ENCODE peak calls at places on chromosomes 13 and 19, in nine cellular contexts. B is A673; I is B cell; N is tibial nerve; U is HL-60; O is CD8-positive, alpha-beta T cell; L is Calu3; Y is progenitor cell of endocrine pancreas; G is lower lobe of right lung. J is an unnamed sample.

GRCh38 chr13:49464621-49465325 is 20.7 kb downstream of the SETDB2 start:
- DNase-seq in B (no peak), I (no peak), N (no peak), U (no peak), O (no peak), L (no peak), Y (no peak), G (no peak), J (no peak)

GRCh38 chr19:40150170-40150569 is 41.1 kb upstream of the MAP3K10 start:
- DNase-seq in B (no peak), I (no peak), N (no peak), U (no peak), O (no peak), L (no peak), Y (no peak), G (no peak), J (no peak)

GRCh38 chr19:3479177-3479818 is 1.0 kb downstream of the SMIM24 start:
- DNase-seq in B (peak; percentile 68), I (peak; percentile 65), N (no peak), U (peak; percentile 75), O (peak; percentile 53), L (no peak), Y (no peak), G (no peak), J (no peak)

GRCh38 chr13:26968431-26969335 is 202.9 kb downstream of the USP12 start:
- DNase-seq in B (no peak), I (no peak), N (no peak), U (no peak), O (no peak), L (no peak), Y (peak; percentile 63), G (peak; percentile 52), J (no peak)

GRCh38 chr13:46801831-46802230 is 4.9 kb upstream of the ESD start:
- DNase-seq in B (no peak), I (no peak), N (no peak), U (no peak), O (no peak), L (no peak), Y (no peak), G (no peak), J (no peak)

GRCh38 chr13:113452942-113453901 is at the start of gene ADPRHL1:
- DNase-seq in B (no peak), I (no peak), N (no peak), U (no peak), O (no peak), L (no peak), Y (no peak), G (no peak), J (no peak)

GRCh38 chr19:15285896-15286591 is 46.3 kb downstream of the BRD4 start:
- DNase-seq in B (no peak), I (peak; percentile 88), N (no peak), U (peak; percentile 37), O (no peak), L (no peak), Y (no peak), G (no peak), J (no peak)

GRCh38 chr13:52377898-52378297 is 28.1 kb downstream of the THSD1 start:
- DNase-seq in B (no peak), I (no peak), N (no peak), U (no peak), O (no peak), L (no peak), Y (no peak), G (no peak), J (no peak)

GRCh38 chr13:99425485-99426341 is 75.6 kb upstream of the TM9SF2 start:
- DNase-seq in B (no peak), I (peak; percentile 80), N (no peak), U (peak; percentile 75), O (peak; percentile 56), L (no peak), Y (no peak), G (no peak), J (no peak)

GRCh38 chr19:4057913-4058695 is 8.6 kb downstream of the ZBTB7A start:
- DNase-seq in B (peak; percentile 44), I (no peak), N (peak; percentile 80), U (peak; percentile 64), O (peak; percentile 63), L (peak; percentile 88), Y (no peak), G (peak; percentile 92), J (peak; percentile 79)

GRCh38 chr19:55166530-55167268 is at the start of gene DNAAF3:
- DNase-seq in B (peak; percentile 99), I (no peak), N (peak; percentile 41), U (peak; percentile 95), O (peak; percentile 70), L (peak; percentile 98), Y (peak; percentile 94), G (peak; percentile 94), J (peak; percentile 81)

GRCh38 chr19:49297403-49297802 is 27.6 kb downstream of the SLC6A16 start:
- DNase-seq in B (no peak), I (no peak), N (no peak), U (no peak), O (no peak), L (no peak), Y (no peak), G (no peak), J (no peak)

GRCh38 chr13:103403814-103404213 is 337.6 kb upstream of the SLC10A2 start:
- DNase-seq in B (no peak), I (no peak), N (no peak), U (no peak), O (no peak), L (no peak), Y (no peak), G (no peak), J (no peak)

GRCh38 chr13:44013666-44014291 is 134.1 kb downstream of the LACC1 start:
- DNase-seq in B (peak; percentile 51), I (no peak), N (no peak), U (no peak), O (no peak), L (no peak), Y (no peak), G (no peak), J (no peak)

GRCh38 chr13:110486061-110486780 is 75.3 kb downstream of the RAB20 start:
- DNase-seq in B (no peak), I (no peak), N (no peak), U (no peak), O (no peak), L (no peak), Y (no peak), G (no peak), J (no peak)

GRCh38 chr13:93289047-93289446 is 62.4 kb downstream of the GPC6 start:
- DNase-seq in B (no peak), I (no peak), N (no peak), U (no peak), O (no peak), L (no peak), Y (no peak), G (no peak), J (no peak)

GRCh38 chr19:1568320-1569019 is at the start of gene MEX3D:
- DNase-seq in B (peak; percentile 84), I (peak; percentile 77), N (peak; percentile 59), U (peak; percentile 45), O (peak; percentile 84), L (peak; percentile 76), Y (peak; percentile 73), G (peak; percentile 79), J (peak; percentile 43)

GRCh38 chr13:96958286-96958891 is 35.9 kb downstream of the OXGR1 start:
- DNase-seq in B (peak; percentile 59), I (no peak), N (no peak), U (no peak), O (no peak), L (no peak), Y (no peak), G (no peak), J (no peak)

GRCh38 chr19:17103177-17103576 is 27.6 kb downstream of the MYO9B start:
- DNase-seq in B (peak; percentile 62), I (no peak), N (no peak), U (no peak), O (peak; percentile 20), L (peak; percentile 7), Y (no peak), G (no peak), J (no peak)
- TF ChIP-seq CTCF in B (peak; percentile 61), I (peak; percentile 31), N (no peak), U (peak; percentile 22), O (no peak), L (peak; percentile 39), Y (peak; percentile 46), G (peak; percentile 53), J (no peak)

GRCh38 chr19:32673573-32673972 is 1.4 kb downstream of the ANKRD27 start:
- DNase-seq in B (no peak), I (no peak), N (no peak), U (no peak), O (no peak), L (no peak), Y (no peak), G (no peak), J (no peak)

GRCh38 chr19:32676186-32676894 is 692 bp downstream of the RGS9BP start:
- DNase-seq in B (no peak), I (no peak), N (no peak), U (no peak), O (peak; percentile 25), L (peak; percentile 47), Y (peak; percentile 28), G (no peak), J (no peak)

GRCh38 chr19:32675720-32676185 is at the start of gene RGS9BP:
- DNase-seq in B (peak; percentile 85), I (peak; percentile 50), N (peak; percentile 58), U (peak; percentile 71), O (peak; percentile 60), L (peak; percentile 86), Y (peak; percentile 26), G (peak; percentile 90), J (peak; percentile 47)

GRCh38 chr19:32674153-32674958 is 624 bp downstream of the ANKRD27 start:
- DNase-seq in B (no peak), I (no peak), N (no peak), U (peak; percentile 11), O (no peak), L (no peak), Y (peak; percentile 47), G (no peak), J (no peak)

GRCh38 chr19:32674959-32675719 is at the start of gene ANKRD27:
- DNase-seq in B (peak; percentile 99), I (peak; percentile 97), N (peak; percentile 98), U (peak; percentile 97), O (peak; percentile 98), L (peak; percentile 99), Y (peak; percentile 98), G (peak; percentile 98), J (peak; percentile 93)
- TF ChIP-seq CTCF in B (no peak), I (no peak), N (no peak), U (no peak), O (no peak), L (no peak), Y (no peak), G (no peak), J (no peak)

DNA sequence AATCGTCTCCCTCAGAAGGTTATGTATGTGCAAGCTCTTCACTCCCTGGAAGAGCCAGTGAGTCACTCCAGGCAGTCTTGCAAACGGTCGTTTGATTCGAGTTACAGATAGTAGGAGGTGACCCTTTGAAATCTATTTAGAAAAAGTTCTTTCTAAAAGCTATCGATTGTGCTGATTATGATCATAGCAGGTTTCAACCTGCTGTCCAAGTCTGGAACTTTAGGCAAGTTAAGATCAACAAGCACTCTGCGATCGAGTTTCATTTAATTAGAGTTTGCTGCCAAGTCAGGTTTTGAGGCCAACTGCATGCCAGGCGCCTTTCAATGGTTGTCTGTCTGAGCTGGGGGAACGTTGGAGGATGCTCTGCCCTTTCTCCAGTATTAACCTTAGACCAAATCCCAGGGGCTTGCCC is 287.3 kb downstream of the ATP8A2 start:
- DNase-seq in B (no peak), I (no peak), N (no peak), U (no peak), O (no peak), L (no peak), Y (no peak), G (no peak), J (no peak)
- TF ChIP-seq CTCF in B (no peak), I (no peak), N (no peak), U (no peak), O (no peak), L (no peak), Y (no peak), G (no peak), J (no peak)

GRCh38 chr13:78241278-78241919 is 322.8 kb upstream of the EDNRB start:
- DNase-seq in B (peak; percentile 73), I (no peak), N (no peak), U (peak; percentile 69), O (no peak), L (peak; percentile 16), Y (peak; percentile 30), G (peak; percentile 43), J (no peak)
- TF ChIP-seq CTCF in B (peak; percentile 90), I (peak; percentile 39), N (peak; percentile 11), U (peak; percentile 39), O (no peak), L (peak; percentile 25), Y (peak; percentile 86), G (peak; percentile 42), J (no peak)

J was measured in omental fat pad.